ENCODE peak calls at places on chromosomes 2 and 18, in six cellular contexts. R is breast epithelium; A is osteoblast; Y is naive thymus-derived CD4-positive, alpha-beta T cell; G is cardiac muscle cell; Z is left lung. M is an unnamed sample. For H3K4me1, the result is how much of the 10 kb centered on the place peaks cover.

GRCh38 chr2:6148887-6149286 is 456.7 kb downstream of the SOX11 start:
- DNase-seq in A (no peak), Z (no peak), G (no peak), R (no peak), Y (no peak), M (no peak)

GRCh38 chr18:9760641-9761040 is 52.5 kb downstream of the RAB31 start:
- DNase-seq in R (no peak), Y (no peak), A (no peak), G (no peak), Z (no peak), M (no peak)

GRCh38 chr2:154049561-154049960 is 177.8 kb downstream of the GALNT13 start:
- DNase-seq in Y (no peak), R (no peak), A (no peak), Z (no peak), G (no peak), M (no peak)

GRCh38 chr2:8633735-8634313 is 48.0 kb upstream of the ID2 start:
- DNase-seq in Z (no peak), G (no peak), Y (no peak), A (peak), R (no peak), M (peak)

GRCh38 chr2:209525834-209526281 is 102.0 kb downstream of the MAP2 start:
- DNase-seq in A (peak), Z (no peak), G (no peak), Y (no peak), R (no peak), M (no peak)

GRCh38 chr2:127086800-127087737 is 19.9 kb downstream of the BIN1 start:
- DNase-seq in A (peak), Y (no peak), R (peak), Z (no peak), G (peak), M (no peak)

GRCh38 chr2:199228887-199229819 is 228.6 kb downstream of the SATB2 start:
- DNase-seq in Y (no peak), R (no peak), G (no peak), A (peak), Z (no peak), M (no peak)

GRCh38 chr2:109208071-109208950 is 79.3 kb downstream of the SH3RF3 start:
- DNase-seq in Y (no peak), R (no peak), A (no peak), G (no peak), Z (no peak), M (peak)

GRCh38 chr2:221505605-221506004 is 66.5 kb downstream of the EPHA4 start:
- DNase-seq in R (no peak), Y (no peak), G (no peak), A (no peak), Z (no peak), M (no peak)

GRCh38 chr18:71682591-71682990 is 861.6 kb downstream of the CBLN2 start:
- DNase-seq in A (no peak), R (no peak), Z (no peak), G (no peak), Y (no peak), M (no peak)

GRCh38 chr18:2547477-2548087 is 23.7 kb downstream of the METTL4 start:
- DNase-seq in Z (no peak), Y (no peak), R (no peak), A (peak), G (peak), M (peak)

GRCh38 chr2:20224716-20225293 is at the start of gene SDC1:
- DNase-seq in G (peak), A (peak), Z (peak), Y (no peak), R (peak), M (peak)

GRCh38 chr2:222939208-222939846 is 78.5 kb downstream of the ACSL3 start:
- DNase-seq in R (no peak), Y (peak), Z (no peak), G (peak), A (no peak), M (peak)

GRCh38 chr2:161170917-161171594 is 10.8 kb downstream of the TANK start:
- DNase-seq in R (no peak), A (no peak), Z (no peak), Y (no peak), G (no peak), M (no peak)

GRCh38 chr2:238465487-238466241 is 38.9 kb downstream of the ASB1 start:
- DNase-seq in G (no peak), A (no peak), R (no peak), Y (no peak), Z (no peak), M (no peak)

GRCh38 chr2:75098856-75099255 is 100.5 kb downstream of the TACR1 start:
- DNase-seq in R (no peak), Z (no peak), G (peak), A (no peak), Y (no peak), M (no peak)

GRCh38 chr2:21044694-21045371 is 960 bp upstream of the APOB start:
- DNase-seq in A (no peak), Z (no peak), G (no peak), Y (no peak), R (no peak), M (no peak)

GRCh38 chr2:231199219-231199618 is 788 bp downstream of the ARMC9 start:
- DNase-seq in A (peak), Y (no peak), R (no peak), G (no peak), Z (no peak), M (no peak)

GRCh38 chr2:223093436-223093839 is 41.4 kb downstream of the KCNE4 start:
- DNase-seq in G (no peak), A (no peak), R (no peak), Z (no peak), Y (no peak), M (no peak)

GRCh38 chr18:13389491-13390131 is 171.1 kb downstream of the LDLRAD4 start:
- DNase-seq in G (no peak), A (peak), Z (no peak), Y (no peak), R (no peak), M (no peak)
- H3K4me1 ChIP-seq in G (under half), A (under half), Z (under half), Y (under half), R (under half), M (under half)

DNA sequence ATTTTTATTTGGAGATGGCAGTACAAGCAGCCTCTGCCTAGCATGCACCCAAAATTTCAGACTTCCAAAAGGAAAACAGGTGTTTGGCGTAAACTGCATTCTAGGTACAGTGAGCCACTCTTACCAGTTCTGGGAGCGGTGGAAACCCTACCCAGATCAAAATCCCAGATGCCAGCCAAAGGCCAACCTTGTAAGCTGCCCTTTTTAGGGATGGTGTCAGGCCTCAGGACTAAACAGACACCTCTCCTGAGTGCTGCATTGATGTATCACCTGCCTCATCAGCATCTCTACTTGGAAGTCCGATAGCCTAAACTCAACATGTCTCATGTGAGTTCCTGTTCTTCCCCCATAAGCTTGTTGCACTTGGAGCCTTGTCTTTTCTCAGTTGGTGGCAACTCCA is 104.0 kb downstream of the MAP4K4 start:
- DNase-seq in R (no peak), Y (no peak), Z (no peak), A (no peak), G (no peak), M (no peak)
- H3K4me1 ChIP-seq in R (under half), Y (under half), Z (under half), A (under half), G (under half), M (under half)

DNA sequence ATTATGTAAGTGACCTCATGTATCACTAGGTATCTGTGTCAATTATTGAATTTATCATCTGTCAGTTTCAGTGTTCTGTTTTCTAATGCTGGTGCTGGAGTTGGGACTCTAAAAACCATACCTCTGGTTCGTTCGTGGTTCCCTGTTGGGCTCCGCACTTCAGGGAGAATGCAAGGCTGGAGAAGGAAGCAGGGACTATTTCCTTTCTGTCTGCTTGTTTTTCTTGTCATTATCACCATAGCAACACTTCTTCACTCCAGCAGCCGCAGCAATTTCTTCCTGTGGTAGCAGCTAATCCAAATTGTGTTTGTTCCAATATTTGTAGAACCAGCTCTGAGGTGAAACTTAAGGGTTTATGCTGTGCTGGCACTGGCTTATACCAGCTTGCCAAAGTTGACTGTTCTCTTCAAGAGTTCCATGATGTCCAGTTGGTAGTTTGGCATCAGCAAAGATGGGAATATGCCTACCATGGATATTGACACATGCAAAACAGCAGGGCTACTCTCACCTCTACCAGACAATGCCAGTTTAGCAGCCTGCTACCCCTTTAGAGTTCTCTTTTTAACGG is 301.4 kb upstream of the SYT4 start:
- DNase-seq in R (no peak), A (peak), Z (no peak), G (no peak), Y (no peak), M (no peak)
- H3K4me1 ChIP-seq in R (under half), A (under half), Z (under half), G (under half), Y (under half), M (under half)

DNA sequence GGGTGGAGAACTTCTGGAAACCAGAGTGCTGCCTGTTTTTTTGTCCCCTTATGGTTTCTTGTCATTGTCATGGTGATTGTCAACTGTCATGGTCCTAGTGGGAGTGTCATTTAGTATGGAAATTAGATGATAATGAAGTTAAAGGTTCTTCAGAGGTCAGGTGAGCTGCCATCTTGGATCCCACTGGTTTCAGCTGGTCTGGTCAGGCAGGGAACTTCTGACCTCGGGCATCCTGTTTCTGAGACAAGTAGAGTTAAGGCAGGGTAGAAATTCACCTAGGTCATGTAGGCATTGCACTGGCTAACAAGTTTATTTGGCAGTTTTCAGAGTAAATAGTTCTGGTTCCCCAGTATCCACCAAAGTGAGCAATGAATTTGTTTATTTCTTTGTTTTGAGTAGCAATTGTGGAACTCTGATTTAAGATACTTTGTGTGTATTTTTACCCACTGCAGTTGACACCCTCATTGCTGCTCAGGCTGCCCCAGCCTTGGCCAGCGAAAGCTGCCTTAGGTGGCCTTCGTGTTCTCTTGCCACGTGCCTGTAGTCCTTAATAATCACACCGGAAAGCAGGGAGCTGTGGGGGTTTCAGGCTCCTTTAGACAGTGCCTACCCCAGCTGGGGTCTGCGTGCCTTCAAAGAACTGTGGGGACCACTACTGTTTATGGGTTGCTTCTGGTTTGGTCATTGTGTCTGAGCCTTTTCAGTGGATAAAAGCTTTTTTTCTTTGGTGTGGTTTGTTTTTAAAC is 48.7 kb downstream of the NCK2 start:
- DNase-seq in Y (no peak), A (no peak), R (no peak), Z (no peak), G (no peak), M (no peak)
- H3K4me1 ChIP-seq in Y (half or more), A (half or more), R (under half), Z (half or more), G (under half), M (under half)

GRCh38 chr2:119486196-119486827 is 38.0 kb downstream of the SCTR start:
- DNase-seq in R (no peak), Z (no peak), G (no peak), A (peak), Y (no peak), M (no peak)

GRCh38 chr2:119485336-119486110 is 38.8 kb downstream of the SCTR start:
- DNase-seq in Z (no peak), R (peak), Y (no peak), A (no peak), G (no peak), M (no peak)

GRCh38 chr2:119488245-119489182 is 35.8 kb downstream of the SCTR start:
- DNase-seq in A (no peak), R (no peak), Y (no peak), Z (no peak), G (no peak), M (no peak)

GRCh38 chr2:119487434-119488244 is 36.6 kb downstream of the SCTR start:
- DNase-seq in G (peak), Y (no peak), A (peak), R (no peak), Z (peak), M (peak)

DNA sequence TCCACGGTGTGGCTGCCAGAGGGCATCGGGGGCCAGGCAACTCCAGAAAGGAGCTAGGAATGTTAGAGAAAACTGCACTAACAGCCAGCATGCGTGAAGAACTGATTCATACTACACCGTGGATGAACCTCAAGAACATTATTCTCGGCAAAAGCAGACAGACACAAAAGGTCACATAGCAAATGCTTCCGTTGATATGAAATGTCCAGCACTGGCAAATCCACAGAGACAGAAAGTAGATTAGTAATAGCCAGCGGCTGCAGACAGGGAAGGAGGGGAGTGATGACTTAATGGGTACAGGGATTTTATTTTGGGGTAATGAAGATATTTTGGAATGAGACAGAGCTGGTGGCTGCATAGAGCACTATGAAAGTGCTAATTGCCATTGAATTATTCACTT is 37.4 kb downstream of the SCTR start:
- DNase-seq in Z (no peak), G (no peak), A (peak), R (no peak), Y (no peak), M (no peak)
- H3K4me1 ChIP-seq in Z (under half), G (under half), A (under half), R (under half), Y (under half), M (under half)

GRCh38 chr2:46563110-46563731 is 83.9 kb downstream of the TMEM247 start:
- DNase-seq in R (no peak), Y (no peak), G (no peak), A (no peak), Z (no peak), M (no peak)

GRCh38 chr2:46564811-46565241 is 85.5 kb downstream of the TMEM247 start:
- DNase-seq in Z (no peak), A (no peak), G (peak), R (no peak), Y (no peak), M (no peak)

GRCh38 chr2:46565364-46565763 is 86.0 kb downstream of the TMEM247 start:
- DNase-seq in G (no peak), R (no peak), Z (no peak), Y (no peak), A (no peak), M (no peak)

GRCh38 chr2:46562451-46562841 is 83.1 kb downstream of the TMEM247 start:
- DNase-seq in Z (no peak), G (no peak), R (no peak), A (no peak), Y (no peak), M (no peak)

GRCh38 chr2:46564350-46564749 is 85.0 kb downstream of the TMEM247 start:
- DNase-seq in Z (no peak), A (peak), R (no peak), Y (no peak), G (no peak), M (no peak)
- H3K4me1 ChIP-seq in Z (half or more), A (under half), R (under half), Y (under half), G (half or more), M (under half)

GRCh38 chr2:30253873-30254691 is 22.7 kb downstream of the LBH start:
- DNase-seq in G (no peak), Y (no peak), Z (no peak), A (no peak), R (no peak), M (no peak)
- H3K4me1 ChIP-seq in G (half or more), Y (half or more), Z (under half), A (under half), R (under half), M (under half)

DNA sequence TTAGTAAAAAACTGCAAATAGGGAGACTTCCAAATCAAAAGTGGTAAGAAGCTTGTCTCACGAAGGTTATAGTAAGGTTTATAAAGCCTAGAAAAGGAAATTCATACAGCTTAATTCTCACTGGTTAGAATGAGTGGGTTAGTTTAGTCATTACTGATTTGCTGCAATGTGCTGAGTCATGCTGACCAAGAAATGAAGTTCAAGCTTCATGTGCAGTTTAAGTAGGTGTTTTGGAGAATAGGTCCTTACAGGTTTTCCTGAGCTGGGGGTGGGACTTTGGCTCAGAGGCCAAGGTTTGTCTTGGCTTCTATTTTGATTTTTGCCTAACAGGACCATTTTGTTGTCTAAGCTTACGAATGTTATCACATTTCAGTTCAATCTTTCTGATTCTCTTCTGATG is 15.1 kb downstream of the CLIP4 start:
- DNase-seq in R (no peak), Z (no peak), Y (no peak), G (peak), A (no peak), M (peak)
- H3K4me1 ChIP-seq in R (under half), Z (under half), Y (under half), G (under half), A (under half), M (under half)

DNA sequence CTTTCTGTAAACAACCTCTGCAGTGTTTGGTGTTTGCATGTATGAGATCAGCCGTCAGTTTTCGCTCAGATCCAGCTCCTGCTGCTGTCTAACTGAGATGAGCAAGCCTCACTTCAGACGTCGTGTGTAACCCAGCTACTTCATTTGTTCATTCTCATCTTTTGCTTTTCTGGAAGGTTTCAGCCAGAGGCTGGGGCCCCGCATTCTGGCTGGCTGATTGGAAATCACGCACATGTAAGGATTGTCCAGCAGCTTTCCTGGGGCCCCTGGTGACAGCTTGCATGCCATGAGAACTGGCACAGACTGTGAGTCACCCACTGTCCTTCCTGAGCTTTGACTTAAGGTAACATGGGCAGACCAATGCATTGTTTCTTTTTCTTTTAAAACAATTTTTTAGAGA is 49.0 kb downstream of the LDLRAD4 start:
- DNase-seq in Z (no peak), Y (no peak), G (no peak), A (no peak), R (no peak), M (no peak)
- H3K4me1 ChIP-seq in Z (under half), Y (under half), G (under half), A (under half), R (under half), M (under half)

DNA sequence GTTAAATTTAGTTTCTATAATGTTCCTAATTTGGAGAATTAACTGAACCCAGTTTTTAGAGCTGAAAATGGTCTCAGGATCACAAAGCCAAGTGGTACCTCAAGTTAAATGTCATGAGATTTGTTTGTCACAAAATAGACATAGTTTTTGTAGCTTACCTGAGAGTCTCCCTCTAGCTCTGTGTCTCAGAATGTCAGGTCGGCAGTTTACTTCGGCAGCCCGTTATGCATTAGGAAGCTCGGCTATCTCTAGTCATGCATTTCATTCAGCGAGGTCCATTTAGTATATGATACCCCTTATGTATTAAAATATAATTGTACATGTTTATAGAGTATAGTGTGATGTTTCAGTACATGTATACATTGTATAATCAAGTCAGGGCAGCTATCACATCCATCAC is 155.6 kb downstream of the EML6 start:
- DNase-seq in Z (no peak), G (no peak), A (no peak), R (no peak), Y (no peak), M (no peak)
- H3K4me1 ChIP-seq in Z (under half), G (under half), A (under half), R (under half), Y (under half), M (under half)